ENCODE peak calls at places on chromosomes 3 and 15, in seven cellular contexts. L is body of pancreas, S is PC-3, P is tibial nerve, E is esophagus squamous epithelium, T is colonic mucosa, I is endodermal cell. K is an unnamed sample.

GRCh38 chr3:58102976-58103447 is 94.8 kb downstream of the FLNB start:
- DNase-seq in L (peak), I (no peak), P (no peak), T (no peak), E (no peak), S (no peak), K (no peak)

GRCh38 chr15:83569341-83569740 is 84.6 kb upstream of the ADAMTSL3 start:
- DNase-seq in I (no peak), L (no peak), P (no peak), E (no peak), T (no peak), S (no peak), K (no peak)

GRCh38 chr15:79811406-79812405 is 85.1 kb downstream of the MTHFS start:
- DNase-seq in T (no peak), S (no peak), L (peak), I (no peak), E (no peak), P (no peak), K (peak)

GRCh38 chr3:9203317-9203716 is 46.1 kb downstream of the SRGAP3 start:
- DNase-seq in E (no peak), I (no peak), L (no peak), T (no peak), P (no peak), S (no peak), K (no peak)

GRCh38 chr3:10391391-10391790 is 70.5 kb upstream of the SEC13 start:
- DNase-seq in I (no peak), L (no peak), E (no peak), P (no peak), S (no peak), T (no peak), K (no peak)

GRCh38 chr15:65953622-65954021 is 84.3 kb downstream of the RAB11A start:
- DNase-seq in I (no peak), T (no peak), E (no peak), L (no peak), S (no peak), P (no peak), K (no peak)

GRCh38 chr3:129481783-129482332 is 41.8 kb downstream of the IFT122 start:
- DNase-seq in T (no peak), I (peak), P (peak), L (peak), E (no peak), S (no peak), K (no peak)

GRCh38 chr3:21654662-21655061 is 96.3 kb downstream of the ZNF385D start:
- DNase-seq in L (no peak), T (no peak), E (no peak), S (peak), I (no peak), P (no peak), K (peak)

GRCh38 chr15:67542462-67543347 is at the start of gene MAP2K5:
- DNase-seq in L (peak), S (peak), I (peak), E (peak), T (peak), P (peak), K (no peak)

GRCh38 chr15:100862162-100862561 is 17.5 kb upstream of the ALDH1A3 start:
- DNase-seq in E (no peak), L (no peak), T (no peak), I (no peak), P (no peak), S (no peak), K (no peak)

GRCh38 chr3:130480736-130481135 is 36.2 kb upstream of the COL6A6 start:
- DNase-seq in L (peak), S (peak), I (peak), T (no peak), E (no peak), P (no peak), K (no peak)

GRCh38 chr3:27025718-27026117 is 343.5 kb downstream of the NEK10 start:
- DNase-seq in T (no peak), S (no peak), E (no peak), I (peak), L (no peak), P (no peak), K (no peak)

GRCh38 chr15:42914728-42915497 is 5.7 kb downstream of the TTBK2 start:
- DNase-seq in T (no peak), P (no peak), I (no peak), L (no peak), E (no peak), S (no peak), K (no peak)

GRCh38 chr3:10419637-10420232 is 85.7 kb downstream of the ATP2B2 start:
- DNase-seq in I (no peak), T (no peak), E (no peak), P (no peak), S (peak), L (no peak), K (peak)

GRCh38 chr3:10883478-10884234 is 67.6 kb downstream of the SLC6A11 start:
- DNase-seq in P (no peak), E (no peak), I (peak), S (peak), L (no peak), T (no peak), K (no peak)

GRCh38 chr3:48847053-48847585 is 555 bp downstream of the PRKAR2A start:
- DNase-seq in E (no peak), T (peak), I (peak), L (peak), P (peak), S (peak), K (no peak)

GRCh38 chr3:120364821-120365220 is 15.7 kb upstream of the LRRC58 start:
- DNase-seq in S (no peak), P (no peak), L (no peak), I (no peak), T (no peak), E (no peak), K (no peak)

GRCh38 chr15:36544518-36545383 is 34.7 kb upstream of the CDIN1 start:
- DNase-seq in T (no peak), L (no peak), I (peak), E (no peak), P (no peak), S (no peak), K (no peak)

GRCh38 chr3:134087046-134087974 is 57.6 kb upstream of the SLCO2A1 start:
- DNase-seq in E (no peak), P (no peak), I (peak), S (peak), T (no peak), L (no peak), K (no peak)

GRCh38 chr3:58117561-58118305 is 93.0 kb downstream of the DNASE1L3 start:
- DNase-seq in I (peak), T (peak), P (peak), E (no peak), S (no peak), L (peak), K (peak)

GRCh38 chr3:56790016-56790950 is 11.5 kb downstream of the ARHGEF3 start:
- DNase-seq in I (peak), T (no peak), S (no peak), L (no peak), E (no peak), P (no peak), K (no peak)

GRCh38 chr3:162525052-162525451 is 1028.4 kb downstream of the OTOL1 start:
- DNase-seq in I (no peak), E (no peak), S (no peak), T (peak), L (no peak), P (peak), K (peak)

GRCh38 chr3:146161725-146162047 is 702 bp upstream of the PLOD2 start:
- DNase-seq in I (no peak), L (peak), S (peak), E (no peak), T (peak), P (no peak), K (peak)

GRCh38 chr3:40523781-40524180 is 979 bp upstream of the ZNF621 start:
- DNase-seq in S (peak), E (no peak), L (peak), P (no peak), I (no peak), T (no peak), K (no peak)

GRCh38 chr3:171791695-171792082 is 18.6 kb downstream of the PLD1 start:
- DNase-seq in P (no peak), E (no peak), I (no peak), S (peak), T (no peak), L (no peak), K (peak)

GRCh38 chr3:8204846-8205624 is 296.6 kb upstream of the LMCD1 start:
- DNase-seq in T (no peak), E (no peak), S (peak), L (no peak), P (no peak), I (no peak), K (peak)

GRCh38 chr3:175046666-175047065 is 187.5 kb downstream of the NAALADL2 start:
- DNase-seq in S (no peak), L (no peak), I (no peak), P (no peak), T (no peak), E (no peak), K (no peak)

GRCh38 chr3:50272911-50273688 is 4.2 kb downstream of the SEMA3B start:
- DNase-seq in S (peak), E (no peak), T (peak), P (peak), I (peak), L (peak), K (no peak)

GRCh38 chr15:96969892-96970710 is 639.6 kb downstream of the NR2F2 start:
- DNase-seq in I (peak), T (no peak), E (no peak), P (no peak), S (no peak), L (no peak), K (no peak)

GRCh38 chr3:16883726-16884083 is 1.1 kb upstream of the PLCL2 start:
- DNase-seq in L (no peak), E (no peak), T (no peak), I (no peak), S (no peak), P (no peak), K (no peak)

GRCh38 chr15:88622605-88622975 is 1.4 kb downstream of the AEN start:
- DNase-seq in E (no peak), L (no peak), T (no peak), I (no peak), P (no peak), S (no peak), K (no peak)

GRCh38 chr15:58392141-58392540 is 39.6 kb upstream of the LIPC start:
- DNase-seq in E (no peak), L (no peak), S (no peak), I (no peak), P (no peak), T (no peak), K (no peak)

GRCh38 chr3:9732080-9732752 is 681 bp downstream of the BRPF1 start:
- DNase-seq in L (no peak), P (no peak), T (peak), S (no peak), I (peak), E (no peak), K (no peak)

GRCh38 chr3:120855665-120856437 is 52.2 kb upstream of the STXBP5L start:
- DNase-seq in S (peak), P (no peak), I (peak), T (no peak), L (no peak), E (no peak), K (peak)

GRCh38 chr3:98814799-98815450 is 51.8 kb downstream of the ST3GAL6 start:
- DNase-seq in E (no peak), T (no peak), L (no peak), P (no peak), I (no peak), S (peak), K (no peak)

GRCh38 chr3:49668414-49668797 is 5.7 kb upstream of the APEH start:
- DNase-seq in L (no peak), T (no peak), I (peak), S (peak), E (no peak), P (no peak), K (no peak)

GRCh38 chr3:172279974-172280373 is 168.3 kb downstream of the GHSR start:
- DNase-seq in T (no peak), E (no peak), S (no peak), L (no peak), I (no peak), P (no peak), K (no peak)

GRCh38 chr3:72680766-72681165 is 167.5 kb downstream of the SHQ1 start:
- DNase-seq in I (no peak), T (no peak), S (no peak), P (no peak), L (no peak), E (no peak), K (no peak)
- H3K4me3 ChIP-seq in I (no peak), T (no peak), S (no peak), P (no peak), L (no peak), E (no peak), K (no peak)

DNA sequence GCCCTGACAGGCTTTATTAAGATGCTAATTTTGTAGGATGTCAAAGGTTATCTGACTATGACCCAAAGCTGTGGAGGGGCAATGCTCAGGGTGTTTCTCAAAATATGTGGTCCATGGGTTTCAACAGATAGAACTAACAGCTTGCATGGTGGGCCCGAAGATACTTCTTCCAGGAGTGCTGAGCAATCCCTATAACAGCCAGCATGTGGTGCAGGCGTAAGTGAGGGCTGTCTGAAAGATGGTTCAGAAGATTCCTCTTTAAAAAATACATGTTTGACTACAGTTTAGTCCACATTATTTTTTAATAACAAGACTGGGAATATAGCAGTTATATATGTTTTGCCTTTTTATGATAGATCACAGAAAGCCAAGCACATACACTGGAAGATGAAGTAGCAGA is 7.6 kb downstream of the SCG3 start:
- DNase-seq in I (no peak), E (no peak), L (no peak), S (no peak), P (no peak), T (no peak), K (no peak)
- TF ChIP-seq CTCF in I (peak), E (no peak), L (no peak), S (peak), P (no peak), T (no peak), K (no peak)

GRCh38 chr15:56918046-56918906 is at the start of gene TCF12:
- DNase-seq in S (peak), T (peak), L (peak), E (peak), I (peak), P (peak), K (peak)

GRCh38 chr15:56915888-56916287 is 2.6 kb upstream of the TCF12 start:
- DNase-seq in P (no peak), S (no peak), I (no peak), T (no peak), E (no peak), L (no peak), K (no peak)

GRCh38 chr15:56917652-56918045 is 795 bp upstream of the TCF12 start:
- DNase-seq in S (no peak), T (no peak), I (no peak), L (no peak), P (no peak), E (no peak), K (no peak)

GRCh38 chr15:56918907-56919707 is 663 bp downstream of the TCF12 start:
- DNase-seq in I (peak), E (no peak), P (no peak), S (peak), T (peak), L (peak), K (no peak)

DNA sequence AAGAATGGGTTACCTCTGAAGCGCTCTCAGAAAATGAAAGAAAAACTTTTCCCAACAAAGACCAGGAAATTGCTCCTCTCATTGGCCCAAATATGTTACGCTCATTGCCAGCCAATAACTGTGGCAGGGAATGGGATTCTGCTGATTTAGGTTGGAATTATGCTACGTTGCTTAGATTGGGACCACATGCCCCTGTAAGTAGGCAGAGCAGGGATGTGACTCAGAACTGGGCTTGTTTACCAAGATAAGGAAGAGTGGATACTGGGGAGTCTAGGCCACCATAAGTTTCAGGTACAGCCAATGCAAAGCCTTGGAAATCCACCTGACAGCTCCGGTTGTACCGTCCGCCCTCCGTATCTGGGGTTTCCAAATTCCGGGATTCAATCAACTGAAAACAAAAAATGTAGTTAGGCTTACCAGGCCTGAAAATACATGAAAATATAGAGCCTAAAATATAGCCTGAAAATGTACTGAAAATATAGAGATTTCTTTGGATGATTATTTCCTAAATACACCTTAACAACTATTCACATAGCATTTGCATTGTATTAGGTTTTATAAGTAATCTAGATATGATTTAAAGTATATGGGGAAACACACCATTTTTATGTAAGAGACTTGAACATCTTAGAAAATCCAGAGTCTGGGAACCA is 1.5 kb upstream of the TCF12 start:
- DNase-seq in T (no peak), L (peak), E (no peak), P (no peak), S (no peak), I (no peak), K (no peak)
- H3K4me3 ChIP-seq in T (peak), L (no peak), E (peak), P (peak), S (no peak), I (peak), K (no peak)

GRCh38 chr3:25863560-25863959 is 73.7 kb downstream of the OXSM start:
- DNase-seq in P (no peak), E (no peak), T (no peak), L (no peak), S (peak), I (no peak), K (no peak)
- TF ChIP-seq CTCF in P (no peak), E (no peak), T (no peak), L (no peak), S (peak), I (peak), K (peak)

GRCh38 chr3:183160616-183161015 is 1.9 kb downstream of the LAMP3 start:
- DNase-seq in P (no peak), E (no peak), S (no peak), T (no peak), I (no peak), L (no peak), K (no peak)
- H3K4me3 ChIP-seq in P (no peak), E (no peak), S (no peak), T (no peak), I (no peak), L (no peak), K (no peak)

DNA sequence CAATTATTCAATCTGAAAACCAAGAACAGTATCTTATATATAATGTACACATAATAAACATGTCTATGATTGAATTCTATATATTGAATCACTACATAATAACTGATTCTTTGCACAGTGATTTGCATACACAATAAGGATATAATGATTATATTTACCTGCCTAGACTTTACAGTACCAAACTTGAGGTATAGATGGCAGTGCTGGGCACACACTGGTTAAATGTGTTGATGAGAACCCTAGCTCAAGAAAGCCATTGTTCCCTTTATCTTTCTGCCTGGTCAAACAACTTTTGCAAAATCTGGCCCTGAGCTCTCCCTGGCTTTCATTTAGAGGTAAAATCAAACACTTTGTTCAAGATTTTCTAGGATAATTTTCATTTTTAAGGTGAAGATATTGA is 697.7 kb downstream of the TUSC7 start:
- DNase-seq in T (no peak), L (no peak), S (peak), I (no peak), P (no peak), E (no peak), K (no peak)
- TF ChIP-seq CTCF in T (peak), L (peak), S (peak), I (peak), P (no peak), E (peak), K (peak)

GRCh38 chr3:89360155-89360554 is 252.7 kb downstream of the EPHA3 start:
- DNase-seq in P (no peak), L (no peak), I (no peak), S (peak), T (no peak), E (no peak), K (peak)

GRCh38 chr3:89353465-89353864 is 246.0 kb downstream of the EPHA3 start:
- DNase-seq in T (no peak), E (no peak), P (no peak), L (no peak), S (peak), I (no peak), K (no peak)

GRCh38 chr3:89358281-89358680 is 250.9 kb downstream of the EPHA3 start:
- DNase-seq in E (no peak), P (no peak), T (no peak), I (no peak), S (peak), L (no peak), K (no peak)
- H3K4me3 ChIP-seq in E (no peak), P (no peak), T (no peak), I (no peak), S (no peak), L (no peak), K (no peak)

GRCh38 chr3:13885704-13886010 is 5.8 kb upstream of the WNT7A start:
- DNase-seq in S (no peak), L (no peak), I (no peak), P (no peak), E (no peak), T (no peak), K (no peak)
- TF ChIP-seq CTCF in S (no peak), L (no peak), I (peak), P (no peak), E (no peak), T (no peak), K (no peak)

GRCh38 chr15:71390101-71390500 is 274.8 kb downstream of the THSD4 start:
- DNase-seq in P (no peak), T (no peak), S (peak), E (no peak), I (no peak), L (no peak), K (no peak)
- H3K4me3 ChIP-seq in P (no peak), T (no peak), S (no peak), E (no peak), I (no peak), L (no peak), K (no peak)

K was measured in retinal pigment epithelial cell.